ENCODE peak calls at places on chromosomes 13 and 19, in five cellular contexts. One of them, this sample, is unnamed.

GRCh38 chr19:46979770-46980105 is 39.9 kb upstream of the NPAS1 start:
- DNase-seq in T1000: no peak
- DNase-seq in DMS153: no peak
- DNase-seq in progenitor cell of endocrine pancreas: no peak
- DNase-seq in RCC 7860: no peak
- DNase-seq in this sample: no peak

GRCh38 chr13:114067381-114067885 is 65.0 kb downstream of the RASA3 start:
- DNase-seq in T1000: no peak
- DNase-seq in DMS153: no peak
- DNase-seq in progenitor cell of endocrine pancreas: no peak
- DNase-seq in RCC 7860: no peak
- DNase-seq in this sample: no peak

GRCh38 chr13:31437975-31438374 is 238.2 kb downstream of the B3GLCT start:
- DNase-seq in T1000: no peak
- DNase-seq in progenitor cell of endocrine pancreas: no peak
- DNase-seq in RCC 7860: no peak
- DNase-seq in DMS153: no peak
- DNase-seq in this sample: no peak

GRCh38 chr13:60765700-60766411 is 368.8 kb downstream of the TDRD3 start:
- DNase-seq in DMS153: no peak
- DNase-seq in progenitor cell of endocrine pancreas: no peak
- DNase-seq in RCC 7860: peak; percentile 87
- DNase-seq in T1000: no peak
- DNase-seq in this sample: peak; percentile 94

GRCh38 chr13:112885782-112886268 is 83.2 kb upstream of the MCF2L start:
- DNase-seq in RCC 7860: peak; percentile 34
- DNase-seq in progenitor cell of endocrine pancreas: peak; percentile 63
- DNase-seq in T1000: no peak
- DNase-seq in DMS153: peak; percentile 86
- DNase-seq in this sample: peak; percentile 75

GRCh38 chr19:6164906-6165531 is 29.6 kb downstream of the ACSBG2 start:
- DNase-seq in T1000: no peak
- DNase-seq in DMS153: no peak
- DNase-seq in progenitor cell of endocrine pancreas: no peak
- DNase-seq in RCC 7860: peak; percentile 13
- DNase-seq in this sample: peak; percentile 4

GRCh38 chr13:84873951-84874350 is 925.3 kb downstream of the SLITRK6 start:
- DNase-seq in RCC 7860: no peak
- DNase-seq in progenitor cell of endocrine pancreas: no peak
- DNase-seq in T1000: no peak
- DNase-seq in DMS153: peak; percentile 83
- DNase-seq in this sample: no peak

GRCh38 chr13:104206450-104207044 is 1140.3 kb upstream of the SLC10A2 start:
- DNase-seq in RCC 7860: no peak
- DNase-seq in T1000: no peak
- DNase-seq in progenitor cell of endocrine pancreas: no peak
- DNase-seq in DMS153: peak; percentile 19
- DNase-seq in this sample: no peak

GRCh38 chr13:112723771-112724170 is 33.9 kb downstream of the ATP11A start:
- DNase-seq in RCC 7860: no peak
- DNase-seq in progenitor cell of endocrine pancreas: no peak
- DNase-seq in T1000: no peak
- DNase-seq in DMS153: no peak
- DNase-seq in this sample: no peak

GRCh38 chr13:73997964-73998363 is 136.2 kb downstream of the KLF12 start:
- DNase-seq in DMS153: no peak
- DNase-seq in progenitor cell of endocrine pancreas: no peak
- DNase-seq in T1000: no peak
- DNase-seq in RCC 7860: no peak
- DNase-seq in this sample: no peak

GRCh38 chr13:41516760-41517159 is 59.4 kb downstream of the RGCC start:
- DNase-seq in T1000: no peak
- DNase-seq in progenitor cell of endocrine pancreas: no peak
- DNase-seq in RCC 7860: no peak
- DNase-seq in DMS153: no peak
- DNase-seq in this sample: no peak

GRCh38 chr13:84491952-84492351 is 609.7 kb upstream of the SLITRK1 start:
- DNase-seq in RCC 7860: no peak
- DNase-seq in T1000: no peak
- DNase-seq in progenitor cell of endocrine pancreas: no peak
- DNase-seq in DMS153: no peak
- DNase-seq in this sample: no peak

GRCh38 chr19:39845172-39845571 is 1.0 kb downstream of the FBL start:
- DNase-seq in T1000: no peak
- DNase-seq in DMS153: no peak
- DNase-seq in RCC 7860: no peak
- DNase-seq in progenitor cell of endocrine pancreas: no peak
- DNase-seq in this sample: no peak

GRCh38 chr13:52345048-52345447 is 60.9 kb downstream of the THSD1 start:
- DNase-seq in DMS153: no peak
- DNase-seq in T1000: no peak
- DNase-seq in RCC 7860: no peak
- DNase-seq in progenitor cell of endocrine pancreas: no peak
- DNase-seq in this sample: no peak

GRCh38 chr13:106700007-106700950 is 132.3 kb upstream of the ARGLU1 start:
- DNase-seq in RCC 7860: no peak
- DNase-seq in progenitor cell of endocrine pancreas: no peak
- DNase-seq in T1000: no peak
- DNase-seq in DMS153: no peak
- DNase-seq in this sample: no peak

GRCh38 chr13:106118996-106119395 is 416.5 kb downstream of the EFNB2 start:
- DNase-seq in T1000: no peak
- DNase-seq in progenitor cell of endocrine pancreas: no peak
- DNase-seq in DMS153: no peak
- DNase-seq in RCC 7860: no peak
- DNase-seq in this sample: peak; percentile 33

GRCh38 chr13:111385182-111385857 is 64.9 kb downstream of the TEX29 start:
- DNase-seq in T1000: no peak
- DNase-seq in progenitor cell of endocrine pancreas: no peak
- DNase-seq in RCC 7860: no peak
- DNase-seq in DMS153: no peak
- DNase-seq in this sample: no peak